ENCODE peak calls at places on chromosomes 7 and 10, in eight cellular contexts. G, S, L, Z, A, O, I and V are unnamed samples.

GRCh38 chr7:30845426-30846135 is 66.1 kb upstream of the AQP1 start:
- DNase-seq in G (peak; percentile 48), S (no peak), L (no peak), Z (no peak), A (peak; percentile 78), O (no peak), I (no peak), V (peak; percentile 46)

GRCh38 chr7:35720032-35720431 is 25.1 kb upstream of the HERPUD2 start:
- DNase-seq in G (no peak), S (no peak), L (no peak), Z (no peak), A (no peak), O (no peak), I (no peak), V (no peak)

GRCh38 chr10:129380279-129380678 is 86.8 kb upstream of the MGMT start:
- DNase-seq in G (no peak), S (no peak), L (no peak), Z (no peak), A (no peak), O (no peak), I (no peak), V (no peak)

GRCh38 chr10:125201108-125201524 is 40.8 kb upstream of the CTBP2 start:
- DNase-seq in G (peak; percentile 76), S (peak; percentile 26), L (no peak), Z (no peak), A (peak; percentile 42), O (no peak), I (no peak), V (peak; percentile 49)

GRCh38 chr10:33876547-33877400 is 542.3 kb upstream of the NRP1 start:
- DNase-seq in G (peak; percentile 31), S (no peak), L (no peak), Z (no peak), A (no peak), O (no peak), I (no peak), V (peak; percentile 50)

GRCh38 chr7:79268730-79269129 is 184.7 kb downstream of the MAGI2 start:
- DNase-seq in G (no peak), S (no peak), L (no peak), Z (no peak), A (no peak), O (no peak), I (no peak), V (no peak)

GRCh38 chr10:87058171-87058570 is 36.5 kb downstream of the GLUD1 start:
- DNase-seq in G (no peak), S (no peak), L (no peak), Z (no peak), A (no peak), O (no peak), I (no peak), V (no peak)

GRCh38 chr10:132588301-132589013 is 50.9 kb downstream of the INPP5A start:
- DNase-seq in G (no peak), S (no peak), L (no peak), Z (no peak), A (peak; percentile 16), O (no peak), I (no peak), V (no peak)

GRCh38 chr10:65622608-65623007 is 1303.2 kb upstream of the LRRTM3 start:
- DNase-seq in G (peak; percentile 40), S (no peak), L (no peak), Z (no peak), A (no peak), O (no peak), I (no peak), V (no peak)

GRCh38 chr10:7117806-7118674 is 292.8 kb downstream of the SFMBT2 start:
- DNase-seq in G (no peak), S (no peak), L (no peak), Z (no peak), A (no peak), O (peak; percentile 5), I (no peak), V (no peak)

GRCh38 chr7:154765118-154765517 is 237.8 kb downstream of the PAXIP1 start:
- DNase-seq in G (no peak), S (no peak), L (no peak), Z (no peak), A (no peak), O (no peak), I (no peak), V (no peak)

GRCh38 chr7:69173341-69173740 is 424.9 kb upstream of the AUTS2 start:
- DNase-seq in G (no peak), S (no peak), L (no peak), Z (no peak), A (no peak), O (no peak), I (no peak), V (no peak)

GRCh38 chr10:129758591-129759021 is 205.5 kb downstream of the EBF3 start:
- DNase-seq in G (no peak), S (no peak), L (no peak), Z (no peak), A (no peak), O (no peak), I (no peak), V (no peak)

GRCh38 chr7:114979388-114979787 is 57.5 kb downstream of the MDFIC start:
- DNase-seq in G (peak; percentile 83), S (peak; percentile 10), L (peak; percentile 14), Z (peak; percentile 84), A (no peak), O (no peak), I (no peak), V (peak; percentile 16)

GRCh38 chr7:149856583-149856982 is 17.2 kb upstream of the ATP6V0E2 start:
- DNase-seq in G (no peak), S (no peak), L (no peak), Z (no peak), A (no peak), O (no peak), I (no peak), V (no peak)

GRCh38 chr10:129207276-129207675 is 259.8 kb upstream of the MGMT start:
- DNase-seq in G (no peak), S (no peak), L (no peak), Z (no peak), A (no peak), O (no peak), I (no peak), V (no peak)

GRCh38 chr10:23053036-23053435 is 42.3 kb upstream of the MSRB2 start:
- DNase-seq in G (peak; percentile 81), S (no peak), L (peak; percentile 69), Z (no peak), A (peak; percentile 17), O (no peak), I (no peak), V (peak; percentile 20)

GRCh38 chr7:94375713-94376112 is 19.0 kb upstream of the COL1A2 start:
- DNase-seq in G (no peak), S (no peak), L (peak; percentile 52), Z (no peak), A (peak; percentile 96), O (no peak), I (no peak), V (peak; percentile 75)

GRCh38 chr10:112397592-112397991 is 23.7 kb downstream of the ACSL5 start:
- DNase-seq in G (no peak), S (no peak), L (no peak), Z (no peak), A (no peak), O (no peak), I (no peak), V (no peak)

DNA sequence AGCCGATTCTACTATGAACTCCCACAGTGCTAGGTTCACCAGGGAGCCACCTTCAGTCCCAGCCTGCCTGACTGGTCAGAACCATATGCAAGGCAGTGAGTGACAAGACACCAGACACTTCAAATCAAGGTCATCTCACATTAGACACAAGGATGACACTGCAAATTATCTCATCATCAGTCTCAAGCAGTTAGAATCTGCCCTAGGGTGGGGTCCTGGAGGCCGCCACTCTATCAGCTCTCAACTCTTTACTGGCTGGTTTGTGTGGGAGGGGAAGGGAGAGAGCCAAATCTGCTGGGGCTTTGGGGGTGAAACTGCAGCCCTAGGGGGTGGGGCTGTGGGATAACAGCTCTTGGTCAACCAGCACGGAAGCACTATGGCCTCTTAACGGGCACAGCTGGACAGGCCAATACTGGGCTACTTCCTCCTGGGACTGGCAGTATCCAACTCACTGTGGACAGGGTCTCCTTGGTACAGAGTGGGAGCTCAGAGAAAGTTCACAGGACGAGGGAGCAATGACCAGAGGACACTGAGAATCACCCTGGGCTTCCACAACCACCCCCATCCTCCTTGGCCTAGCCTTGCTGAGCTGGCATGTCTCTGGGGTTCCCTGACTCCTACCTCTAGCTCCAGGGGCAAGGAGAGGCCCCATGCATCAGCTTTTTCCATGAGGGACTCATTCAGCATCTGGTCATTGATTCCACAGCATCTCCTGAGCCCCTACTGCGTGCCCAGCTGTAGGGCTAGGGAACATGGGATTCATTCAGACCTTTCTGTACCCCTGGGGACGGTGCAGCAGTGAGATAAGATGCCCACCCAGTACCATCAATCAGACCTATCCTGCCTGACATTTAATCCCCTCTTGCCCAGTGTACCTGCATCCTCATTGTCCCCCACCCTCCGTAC is 5.4 kb downstream of the GPRIN2 start:
- DNase-seq in G (no peak), S (no peak), L (no peak), Z (no peak), A (no peak), O (no peak), I (no peak), V (no peak)
- TF ChIP-seq EZH2phosphoT487 in G (no peak), S (no peak), L (no peak), Z (no peak), A (no peak), O (no peak), I (no peak), V (no peak)

GRCh38 chr10:43229208-43230061 is 37.4 kb downstream of the RASGEF1A start:
- DNase-seq in G (no peak), S (no peak), L (peak; percentile 78), Z (no peak), A (peak; percentile 29), O (peak; percentile 76), I (peak; percentile 74), V (peak; percentile 64)
- TF ChIP-seq EZH2phosphoT487 in G (no peak), S (no peak), L (no peak), Z (no peak), A (no peak), O (peak; percentile 80), I (no peak), V (no peak)

DNA sequence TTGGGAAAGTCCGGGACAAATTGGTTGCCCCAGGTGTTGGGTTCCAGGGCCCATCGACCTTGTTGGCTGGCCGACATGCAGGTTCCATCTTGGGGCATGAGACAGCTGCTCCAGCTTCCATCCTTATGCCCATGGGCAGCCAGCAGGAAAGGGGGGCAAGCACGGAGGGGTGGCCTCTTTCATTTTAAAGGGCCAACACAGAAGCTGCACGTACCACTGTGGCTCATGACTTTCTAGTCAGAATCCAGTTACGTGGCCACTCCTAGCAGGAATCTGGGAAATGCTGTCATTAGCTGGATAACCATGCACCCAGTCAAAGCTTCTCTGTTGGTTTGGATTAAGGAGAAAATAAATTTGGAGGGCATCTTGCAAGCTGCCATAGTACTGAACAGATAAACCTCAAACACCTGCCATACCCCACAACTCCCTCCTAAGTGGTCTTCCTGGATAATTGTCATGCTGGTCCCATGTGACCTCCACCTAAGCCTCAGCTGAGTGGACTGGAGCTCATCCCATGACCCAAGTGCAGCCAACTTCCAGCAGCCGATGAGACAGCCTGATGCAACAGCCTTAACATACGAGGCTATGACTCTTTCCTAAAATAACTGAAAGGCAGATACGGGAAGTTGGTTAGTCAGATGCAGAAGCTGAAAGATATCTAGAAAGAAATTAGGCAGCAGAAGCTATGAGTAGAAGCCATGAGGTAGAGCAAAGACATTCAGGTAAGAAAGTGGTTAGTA is 21.4 kb upstream of the GSDME start:
- DNase-seq in G (no peak), S (no peak), L (no peak), Z (no peak), A (peak; percentile 97), O (no peak), I (no peak), V (no peak)
- TF ChIP-seq EZH2phosphoT487 in G (no peak), S (no peak), L (no peak), Z (no peak), A (no peak), O (no peak), I (no peak), V (no peak)

GRCh38 chr10:6072215-6072941 is 10.2 kb upstream of the IL2RA start:
- DNase-seq in G (no peak), S (no peak), L (no peak), Z (no peak), A (no peak), O (no peak), I (no peak), V (no peak)
- TF ChIP-seq EZH2phosphoT487 in G (no peak), S (no peak), L (no peak), Z (no peak), A (no peak), O (no peak), I (no peak), V (no peak)